ENCODE peak calls at places on chromosomes 11 and 22, in six cellular contexts. One of them, this sample, is unnamed.

GRCh38 chr11:34308821-34309585 is 48.8 kb downstream of the ABTB2 start:
- DNase-seq in progenitor cell of endocrine pancreas: no peak
- DNase-seq in SK-N-SH: no peak
- DNase-seq in GM12865: no peak
- DNase-seq in WTC11: no peak
- DNase-seq in HFFc6: no peak
- DNase-seq in this sample: no peak

GRCh38 chr22:46576556-46577351 is 39.3 kb upstream of the CELSR1 start:
- DNase-seq in SK-N-SH: peak; percentile 95
- DNase-seq in WTC11: peak; percentile 43
- DNase-seq in HFFc6: no peak
- DNase-seq in progenitor cell of endocrine pancreas: peak; percentile 34
- DNase-seq in GM12865: peak; percentile 70
- DNase-seq in this sample: peak; percentile 75

GRCh38 chr22:46000081-46001027 is 23.4 kb upstream of the WNT7B start:
- DNase-seq in progenitor cell of endocrine pancreas: no peak
- DNase-seq in GM12865: no peak
- DNase-seq in SK-N-SH: no peak
- DNase-seq in HFFc6: no peak
- DNase-seq in WTC11: no peak
- DNase-seq in this sample: no peak

GRCh38 chr11:92550411-92550810 is 325.8 kb downstream of the FAT3 start:
- DNase-seq in SK-N-SH: no peak
- DNase-seq in HFFc6: no peak
- DNase-seq in GM12865: no peak
- DNase-seq in WTC11: peak; percentile 46
- DNase-seq in progenitor cell of endocrine pancreas: no peak
- DNase-seq in this sample: no peak

GRCh38 chr11:21472256-21472655 is 720.6 kb upstream of the ANO5 start:
- DNase-seq in HFFc6: no peak
- DNase-seq in WTC11: no peak
- DNase-seq in progenitor cell of endocrine pancreas: no peak
- DNase-seq in GM12865: no peak
- DNase-seq in SK-N-SH: no peak
- DNase-seq in this sample: no peak

GRCh38 chr11:6568191-6568918 is 35.1 kb downstream of the RRP8 start:
- DNase-seq in WTC11: peak; percentile 61
- DNase-seq in progenitor cell of endocrine pancreas: no peak
- DNase-seq in SK-N-SH: no peak
- DNase-seq in HFFc6: peak; percentile 18
- DNase-seq in GM12865: no peak
- DNase-seq in this sample: no peak

GRCh38 chr11:73236205-73236765 is 18.2 kb downstream of the P2RY2 start:
- DNase-seq in progenitor cell of endocrine pancreas: no peak
- DNase-seq in HFFc6: no peak
- DNase-seq in SK-N-SH: no peak
- DNase-seq in WTC11: no peak
- DNase-seq in GM12865: no peak
- DNase-seq in this sample: no peak

GRCh38 chr11:112745958-112746357 is 215.3 kb upstream of the NCAM1 start:
- DNase-seq in progenitor cell of endocrine pancreas: no peak
- DNase-seq in GM12865: no peak
- DNase-seq in SK-N-SH: no peak
- DNase-seq in HFFc6: no peak
- DNase-seq in WTC11: no peak
- DNase-seq in this sample: no peak

GRCh38 chr22:26302726-26303125 is 126.3 kb upstream of the ASPHD2 start:
- DNase-seq in HFFc6: no peak
- DNase-seq in GM12865: no peak
- DNase-seq in progenitor cell of endocrine pancreas: no peak
- DNase-seq in WTC11: no peak
- DNase-seq in SK-N-SH: no peak
- DNase-seq in this sample: no peak

GRCh38 chr11:57901278-57901677 is 122.4 kb upstream of the OR9Q1 start:
- DNase-seq in progenitor cell of endocrine pancreas: no peak
- DNase-seq in WTC11: no peak
- DNase-seq in SK-N-SH: no peak
- DNase-seq in HFFc6: no peak
- DNase-seq in GM12865: no peak
- DNase-seq in this sample: no peak

GRCh38 chr11:57798905-57799559 is 37.4 kb downstream of the CTNND1 start:
- DNase-seq in WTC11: no peak
- DNase-seq in HFFc6: peak; percentile 56
- DNase-seq in GM12865: no peak
- DNase-seq in progenitor cell of endocrine pancreas: no peak
- DNase-seq in SK-N-SH: no peak
- DNase-seq in this sample: no peak

GRCh38 chr11:70116386-70117077 is 38.4 kb downstream of the ANO1 start:
- DNase-seq in WTC11: no peak
- DNase-seq in SK-N-SH: no peak
- DNase-seq in HFFc6: no peak
- DNase-seq in progenitor cell of endocrine pancreas: no peak
- DNase-seq in GM12865: no peak
- DNase-seq in this sample: no peak

GRCh38 chr22:47811971-47812370 is 1049.5 kb downstream of the TBC1D22A start:
- DNase-seq in GM12865: no peak
- DNase-seq in SK-N-SH: no peak
- DNase-seq in HFFc6: no peak
- DNase-seq in WTC11: no peak
- DNase-seq in progenitor cell of endocrine pancreas: no peak
- DNase-seq in this sample: no peak

GRCh38 chr11:1561266-1561665 is 10.8 kb downstream of the DUSP8 start:
- DNase-seq in SK-N-SH: peak; percentile 16
- DNase-seq in GM12865: no peak
- DNase-seq in HFFc6: no peak
- DNase-seq in WTC11: no peak
- DNase-seq in progenitor cell of endocrine pancreas: no peak
- DNase-seq in this sample: no peak

GRCh38 chr11:134468796-134469195 is 56.8 kb upstream of the B3GAT1 start:
- DNase-seq in WTC11: no peak
- DNase-seq in HFFc6: no peak
- DNase-seq in progenitor cell of endocrine pancreas: no peak
- DNase-seq in SK-N-SH: no peak
- DNase-seq in GM12865: no peak
- DNase-seq in this sample: no peak

GRCh38 chr22:44210721-44211120 is 30.0 kb downstream of the PARVG start:
- DNase-seq in GM12865: no peak
- DNase-seq in HFFc6: peak; percentile 19
- DNase-seq in WTC11: no peak
- DNase-seq in progenitor cell of endocrine pancreas: no peak
- DNase-seq in SK-N-SH: no peak
- DNase-seq in this sample: no peak

GRCh38 chr11:46352063-46352841 is 5.0 kb downstream of the DGKZ start:
- DNase-seq in HFFc6: no peak
- DNase-seq in WTC11: peak; percentile 86
- DNase-seq in progenitor cell of endocrine pancreas: peak; percentile 55
- DNase-seq in SK-N-SH: peak; percentile 85
- DNase-seq in GM12865: peak; percentile 52
- DNase-seq in this sample: peak; percentile 82

GRCh38 chr11:35711173-35711910 is 48.8 kb downstream of the TRIM44 start:
- DNase-seq in SK-N-SH: no peak
- DNase-seq in progenitor cell of endocrine pancreas: no peak
- DNase-seq in WTC11: no peak
- DNase-seq in GM12865: no peak
- DNase-seq in HFFc6: no peak
- DNase-seq in this sample: no peak

GRCh38 chr11:1178201-1178885 is 20.6 kb downstream of the MUC5AC start:
- DNase-seq in progenitor cell of endocrine pancreas: no peak
- DNase-seq in GM12865: no peak
- DNase-seq in HFFc6: no peak
- DNase-seq in SK-N-SH: no peak
- DNase-seq in WTC11: no peak
- DNase-seq in this sample: no peak

GRCh38 chr11:104678408-104678807 is 219.9 kb downstream of the CASP12 start:
- DNase-seq in SK-N-SH: no peak
- DNase-seq in HFFc6: no peak
- DNase-seq in progenitor cell of endocrine pancreas: no peak
- DNase-seq in WTC11: no peak
- DNase-seq in GM12865: no peak
- DNase-seq in this sample: no peak

GRCh38 chr11:69351460-69351859 is 57.5 kb downstream of the MYEOV start:
- DNase-seq in WTC11: no peak
- DNase-seq in HFFc6: peak; percentile 67
- DNase-seq in SK-N-SH: no peak
- DNase-seq in progenitor cell of endocrine pancreas: no peak
- DNase-seq in GM12865: no peak
- DNase-seq in this sample: no peak

GRCh38 chr11:5476184-5476819 is 12.2 kb upstream of the OR52D1 start:
- DNase-seq in WTC11: peak; percentile 43
- DNase-seq in GM12865: peak; percentile 58
- DNase-seq in progenitor cell of endocrine pancreas: peak; percentile 12
- DNase-seq in HFFc6: peak; percentile 30
- DNase-seq in SK-N-SH: peak; percentile 53
- DNase-seq in this sample: peak; percentile 49

GRCh38 chr22:35350539-35351503 is 30.1 kb upstream of the HMOX1 start:
- DNase-seq in WTC11: peak; percentile 94
- DNase-seq in GM12865: peak; percentile 95
- DNase-seq in HFFc6: peak; percentile 91
- DNase-seq in progenitor cell of endocrine pancreas: peak; percentile 87
- DNase-seq in SK-N-SH: peak; percentile 97
- DNase-seq in this sample: peak; percentile 93

GRCh38 chr22:41367039-41367679 is 14.6 kb upstream of the TEF start:
- DNase-seq in progenitor cell of endocrine pancreas: no peak
- DNase-seq in SK-N-SH: peak; percentile 91
- DNase-seq in HFFc6: peak; percentile 82
- DNase-seq in GM12865: no peak
- DNase-seq in WTC11: peak; percentile 42
- DNase-seq in this sample: peak; percentile 42

GRCh38 chr11:120793150-120793549 is 230.8 kb upstream of the TBCEL start:
- DNase-seq in HFFc6: no peak
- DNase-seq in progenitor cell of endocrine pancreas: no peak
- DNase-seq in GM12865: no peak
- DNase-seq in SK-N-SH: no peak
- DNase-seq in WTC11: no peak
- DNase-seq in this sample: no peak

GRCh38 chr11:74494916-74495315 is 1.4 kb upstream of the LIPT2 start:
- DNase-seq in progenitor cell of endocrine pancreas: no peak
- DNase-seq in GM12865: no peak
- DNase-seq in SK-N-SH: no peak
- DNase-seq in WTC11: no peak
- DNase-seq in HFFc6: no peak
- DNase-seq in this sample: no peak

DNA sequence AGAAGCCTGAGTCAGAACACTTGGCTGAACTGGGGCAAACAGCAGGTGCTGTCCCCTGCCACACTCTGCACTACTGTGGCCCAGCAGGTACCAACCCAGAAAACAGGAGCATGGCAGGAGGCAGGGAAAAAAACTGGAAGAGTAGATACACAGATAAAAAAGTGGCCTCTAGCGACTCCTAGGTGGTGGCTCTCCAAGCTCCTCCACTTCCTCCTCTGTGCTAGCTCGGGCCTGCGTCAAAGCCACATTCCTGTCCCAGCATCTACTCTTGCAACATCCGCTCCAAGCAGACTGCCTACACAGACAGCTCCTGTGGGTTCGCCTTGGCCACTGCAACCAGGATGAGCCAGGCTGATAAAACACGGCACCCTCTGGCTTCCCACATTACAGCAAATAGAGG is 6.9 kb downstream of the OR8B12 start:
- DNase-seq in SK-N-SH: no peak
- DNase-seq in HFFc6: no peak
- DNase-seq in progenitor cell of endocrine pancreas: no peak
- DNase-seq in WTC11: peak; percentile 63
- DNase-seq in GM12865: no peak
- DNase-seq in this sample: peak; percentile 9
- TF ChIP-seq CTCF in SK-N-SH: no peak
- TF ChIP-seq CTCF in HFFc6: no peak
- TF ChIP-seq CTCF in progenitor cell of endocrine pancreas: no peak
- TF ChIP-seq CTCF in WTC11: no peak
- TF ChIP-seq CTCF in GM12865: no peak
- TF ChIP-seq CTCF in this sample: no peak

GRCh38 chr11:98456281-98456680 is 564.5 kb upstream of the CNTN5 start:
- DNase-seq in progenitor cell of endocrine pancreas: no peak
- DNase-seq in SK-N-SH: no peak
- DNase-seq in HFFc6: no peak
- DNase-seq in GM12865: no peak
- DNase-seq in WTC11: no peak
- DNase-seq in this sample: no peak
- TF ChIP-seq CTCF in progenitor cell of endocrine pancreas: no peak
- TF ChIP-seq CTCF in SK-N-SH: no peak
- TF ChIP-seq CTCF in HFFc6: no peak
- TF ChIP-seq CTCF in GM12865: no peak
- TF ChIP-seq CTCF in WTC11: no peak
- TF ChIP-seq CTCF in this sample: no peak

GRCh38 chr11:66344550-66345315 is at the start of gene BRMS1:
- DNase-seq in progenitor cell of endocrine pancreas: peak; percentile 89
- DNase-seq in GM12865: peak; percentile 96
- DNase-seq in WTC11: peak; percentile 98
- DNase-seq in HFFc6: peak; percentile 96
- DNase-seq in SK-N-SH: peak; percentile 93
- DNase-seq in this sample: peak; percentile 96
- TF ChIP-seq CTCF in progenitor cell of endocrine pancreas: peak; percentile 26
- TF ChIP-seq CTCF in GM12865: peak; percentile 11
- TF ChIP-seq CTCF in WTC11: no peak
- TF ChIP-seq CTCF in HFFc6: peak; percentile 16
- TF ChIP-seq CTCF in SK-N-SH: no peak
- TF ChIP-seq CTCF in this sample: no peak

GRCh38 chr11:128603752-128604472 is 16.6 kb upstream of the ETS1 start:
- DNase-seq in progenitor cell of endocrine pancreas: no peak
- DNase-seq in HFFc6: no peak
- DNase-seq in WTC11: no peak
- DNase-seq in GM12865: peak; percentile 64
- DNase-seq in SK-N-SH: no peak
- DNase-seq in this sample: no peak
- TF ChIP-seq CTCF in progenitor cell of endocrine pancreas: no peak
- TF ChIP-seq CTCF in HFFc6: peak; percentile 11
- TF ChIP-seq CTCF in WTC11: no peak
- TF ChIP-seq CTCF in GM12865: peak; percentile 16
- TF ChIP-seq CTCF in SK-N-SH: no peak
- TF ChIP-seq CTCF in this sample: no peak

GRCh38 chr11:130979386-130979972 is 63.2 kb upstream of the SNX19 start:
- DNase-seq in HFFc6: peak; percentile 12
- DNase-seq in WTC11: no peak
- DNase-seq in progenitor cell of endocrine pancreas: no peak
- DNase-seq in GM12865: peak; percentile 19
- DNase-seq in SK-N-SH: peak; percentile 8
- DNase-seq in this sample: no peak
- TF ChIP-seq CTCF in HFFc6: peak; percentile 78
- TF ChIP-seq CTCF in WTC11: peak; percentile 45
- TF ChIP-seq CTCF in progenitor cell of endocrine pancreas: peak; percentile 70
- TF ChIP-seq CTCF in GM12865: peak; percentile 20
- TF ChIP-seq CTCF in SK-N-SH: peak; percentile 40
- TF ChIP-seq CTCF in this sample: peak; percentile 48

GRCh38 chr11:78046486-78046854 is 17.2 kb upstream of the THRSP start:
- DNase-seq in HFFc6: no peak
- DNase-seq in GM12865: no peak
- DNase-seq in SK-N-SH: no peak
- DNase-seq in progenitor cell of endocrine pancreas: no peak
- DNase-seq in WTC11: no peak
- DNase-seq in this sample: no peak
- TF ChIP-seq CTCF in HFFc6: no peak
- TF ChIP-seq CTCF in GM12865: no peak
- TF ChIP-seq CTCF in SK-N-SH: no peak
- TF ChIP-seq CTCF in progenitor cell of endocrine pancreas: no peak
- TF ChIP-seq CTCF in WTC11: no peak
- TF ChIP-seq CTCF in this sample: no peak